ENCODE peak calls at places on chromosomes 2 and 18, in five cellular contexts. X is A549, M is GM12878, Q is SK-N-SH, A is H1. C is an unnamed sample.

GRCh38 chr2:111068435-111069058 is 52.2 kb upstream of the BCL2L11 start:
- DNase-seq in A (no peak), M (no peak), Q (no peak), X (no peak), C (no peak)

GRCh38 chr2:178190938-178191910 is 3.1 kb upstream of the OSBPL6 start:
- DNase-seq in A (no peak), M (no peak), X (peak; percentile 7), Q (no peak), C (no peak)

GRCh38 chr2:54586062-54586982 is 130.2 kb downstream of the SPTBN1 start:
- DNase-seq in Q (no peak), X (no peak), M (no peak), A (no peak), C (no peak)

GRCh38 chr2:191638079-191638801 is 39.7 kb upstream of the NABP1 start:
- DNase-seq in A (no peak), X (no peak), Q (no peak), M (no peak), C (peak; percentile 53)

GRCh38 chr2:14827226-14828023 is 194.9 kb downstream of the LRATD1 start:
- DNase-seq in M (no peak), A (no peak), Q (no peak), X (no peak), C (no peak)

GRCh38 chr2:3500326-3500899 is 18.9 kb downstream of the ADI1 start:
- DNase-seq in X (no peak), M (no peak), Q (no peak), A (no peak), C (no peak)

GRCh38 chr2:195498176-195498575 is 158.8 kb upstream of the SLC39A10 start:
- DNase-seq in M (no peak), Q (no peak), X (peak; percentile 33), A (no peak), C (no peak)

GRCh38 chr18:79769698-79770500 is 27.8 kb upstream of the KCNG2 start:
- DNase-seq in X (no peak), A (peak; percentile 19), M (no peak), Q (no peak), C (no peak)

GRCh38 chr2:147327636-147328035 is 517.2 kb upstream of the ACVR2A start:
- DNase-seq in X (no peak), M (peak; percentile 28), Q (no peak), A (no peak), C (no peak)

GRCh38 chr2:127080226-127080940 is 26.6 kb downstream of the BIN1 start:
- DNase-seq in X (no peak), M (no peak), A (no peak), Q (no peak), C (peak; percentile 65)
- TF ChIP-seq MAX in X (no peak), M (no peak), A (no peak), Q (no peak), C (no peak)

DNA sequence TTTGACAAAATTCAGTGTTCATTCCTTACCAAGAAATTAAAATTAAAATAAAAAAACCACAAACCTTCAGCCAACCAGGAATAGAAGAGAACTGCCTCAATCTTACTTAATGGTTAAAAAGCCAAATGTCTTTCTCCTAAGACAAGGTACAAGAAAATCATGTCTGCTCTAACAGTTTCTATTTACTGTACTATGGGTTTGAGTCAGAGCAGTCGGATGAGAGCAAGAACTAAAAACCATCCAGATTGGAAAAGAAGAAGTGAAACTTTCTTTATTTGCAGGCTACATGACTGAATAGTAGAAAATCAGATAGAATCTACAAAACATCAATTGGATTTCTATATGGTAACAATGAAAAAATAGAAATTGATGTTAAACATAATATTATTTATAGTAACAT is 555.5 kb upstream of the TNP1 start:
- DNase-seq in A (no peak), X (no peak), Q (no peak), M (peak; percentile 31), C (no peak)
- TF ChIP-seq EP300 in A (no peak), X (no peak), Q (no peak), M (no peak), C (no peak)

GRCh38 chr18:27382477-27383216 is 197.5 kb upstream of the CHST9 start:
- DNase-seq in X (no peak), A (no peak), M (no peak), Q (no peak), C (no peak)

GRCh38 chr18:27378396-27379094 is 193.4 kb upstream of the CHST9 start:
- DNase-seq in Q (no peak), A (no peak), X (no peak), M (no peak), C (no peak)

GRCh38 chr18:27377251-27377650 is 192.1 kb upstream of the CHST9 start:
- DNase-seq in M (no peak), Q (no peak), X (no peak), A (no peak), C (no peak)
- TF ChIP-seq USF2 in M (no peak), Q (no peak), X (no peak), A (no peak), C (no peak)

DNA sequence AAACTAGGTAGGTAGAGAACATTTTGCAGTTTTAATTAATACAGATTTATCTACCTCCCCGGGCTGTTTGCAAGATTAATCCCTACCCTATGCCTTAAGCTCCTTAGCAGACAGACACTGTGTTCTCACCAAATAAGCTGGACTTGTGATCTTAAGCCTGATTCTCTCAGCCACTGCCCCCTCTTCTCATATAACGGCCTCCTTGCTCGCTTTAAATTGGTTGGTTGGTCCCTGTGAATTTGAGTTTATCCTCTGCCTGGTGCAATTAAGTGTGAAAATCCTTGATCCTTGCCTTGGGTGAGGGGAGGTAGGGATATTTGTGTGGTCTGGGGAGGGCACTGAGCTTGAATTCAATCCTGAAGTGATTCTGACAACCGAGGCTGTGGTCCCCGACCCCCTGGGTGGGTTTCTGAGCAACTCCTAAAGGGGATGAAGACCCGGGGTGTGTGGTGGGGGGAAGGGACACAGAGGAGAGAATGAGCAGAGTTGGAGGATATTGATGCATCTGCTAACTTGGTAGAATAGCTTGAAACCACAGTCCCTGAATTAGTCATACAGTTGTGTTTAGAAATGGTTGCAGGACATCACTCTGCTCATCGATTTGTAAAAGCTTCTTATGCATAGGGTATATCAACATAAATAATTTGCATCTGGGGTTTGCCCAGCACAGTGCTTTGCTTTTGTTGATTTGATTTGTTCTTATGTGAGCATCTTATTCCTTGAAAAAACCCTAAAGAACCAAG is 36.9 kb upstream of the NCKAP5 start:
- DNase-seq in A (no peak), X (no peak), Q (no peak), M (no peak), C (no peak)
- TF ChIP-seq MAX in A (no peak), X (no peak), Q (no peak), M (no peak), C (no peak)

DNA sequence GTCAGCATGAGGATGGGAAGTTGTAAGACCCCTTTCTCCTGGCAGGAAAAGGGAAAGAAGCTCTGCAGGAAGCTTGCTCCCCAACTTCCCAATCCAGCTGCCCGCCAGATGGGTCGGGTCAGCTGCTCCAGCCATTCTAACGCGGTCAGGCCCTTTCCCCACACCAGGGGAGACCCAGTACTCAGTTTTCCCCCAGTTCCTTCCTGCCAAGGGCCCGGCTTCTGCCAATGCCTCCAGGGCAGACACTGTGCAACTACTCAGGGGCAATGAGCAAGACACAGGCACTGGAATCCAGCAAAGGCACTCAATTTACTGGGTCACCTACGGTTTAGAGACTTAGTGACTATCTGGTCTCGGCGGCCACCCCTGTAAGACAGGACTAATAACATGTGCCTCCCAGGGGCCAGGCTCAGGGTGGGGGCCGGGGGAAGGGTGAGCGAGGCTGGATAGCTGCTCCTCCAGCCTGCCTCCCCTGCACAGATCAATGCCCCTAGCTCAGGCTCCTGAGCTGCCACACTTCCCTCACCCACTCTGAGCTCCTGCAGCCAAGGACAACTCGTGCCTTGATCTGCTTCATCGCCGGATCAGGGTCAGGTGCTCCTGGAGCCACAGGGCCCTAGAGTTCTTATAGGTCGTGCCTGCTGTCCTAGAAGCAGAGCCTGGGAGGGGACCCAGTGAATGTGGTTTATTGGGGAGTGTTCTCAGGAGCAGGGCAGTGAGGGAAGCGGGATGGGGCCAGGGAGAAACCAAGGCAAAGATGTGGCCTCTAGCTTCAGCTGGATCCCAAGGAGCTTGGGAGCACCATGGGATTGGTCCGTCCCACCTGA is 171.1 kb downstream of the ZFP36L2 start:
- DNase-seq in Q (no peak), M (no peak), X (no peak), A (no peak), C (no peak)
- TF ChIP-seq EP300 in Q (no peak), M (no peak), X (no peak), A (no peak), C (no peak)

C was measured in K562.